ENCODE peak calls at places on chromosome 9, in five cellular contexts. One of them, this sample, is unnamed.

GRCh38 chr9:14591411-14591810 is 101.8 kb downstream of the ZDHHC21 start:
- DNase-seq in fibroblast of lung: no peak
- DNase-seq in GM12865: no peak
- DNase-seq in SJCRH30: no peak
- DNase-seq in A549: no peak
- DNase-seq in this sample: no peak

GRCh38 chr9:135410421-135410820 is 69.2 kb upstream of the PPP1R26 start:
- DNase-seq in fibroblast of lung: no peak
- DNase-seq in GM12865: no peak
- DNase-seq in SJCRH30: no peak
- DNase-seq in A549: no peak
- DNase-seq in this sample: no peak

GRCh38 chr9:134709512-134710270 is 68.1 kb downstream of the COL5A1 start:
- DNase-seq in fibroblast of lung: peak; percentile 77
- DNase-seq in GM12865: no peak
- DNase-seq in SJCRH30: no peak
- DNase-seq in A549: no peak
- DNase-seq in this sample: peak; percentile 57

GRCh38 chr9:4769321-4770080 is 23.2 kb upstream of the RCL1 start:
- DNase-seq in fibroblast of lung: peak; percentile 59
- DNase-seq in GM12865: peak; percentile 35
- DNase-seq in SJCRH30: no peak
- DNase-seq in A549: no peak
- DNase-seq in this sample: no peak

GRCh38 chr9:90092512-90092911 is 487.7 kb downstream of the GADD45G start:
- DNase-seq in fibroblast of lung: no peak
- DNase-seq in GM12865: no peak
- DNase-seq in SJCRH30: no peak
- DNase-seq in A549: no peak
- DNase-seq in this sample: no peak

GRCh38 chr9:126375386-126375785 is 48.8 kb downstream of the MVB12B start:
- DNase-seq in fibroblast of lung: peak; percentile 46
- DNase-seq in GM12865: no peak
- DNase-seq in SJCRH30: no peak
- DNase-seq in A549: no peak
- DNase-seq in this sample: peak; percentile 45

GRCh38 chr9:2132484-2133082 is 117.4 kb downstream of the SMARCA2 start:
- DNase-seq in fibroblast of lung: peak; percentile 24
- DNase-seq in GM12865: no peak
- DNase-seq in SJCRH30: no peak
- DNase-seq in A549: peak; percentile 27
- DNase-seq in this sample: no peak

GRCh38 chr9:135939351-135940265 is 21.6 kb downstream of the UBAC1 start:
- DNase-seq in fibroblast of lung: no peak
- DNase-seq in GM12865: peak; percentile 23
- DNase-seq in SJCRH30: no peak
- DNase-seq in A549: no peak
- DNase-seq in this sample: no peak

GRCh38 chr9:121883281-121884056 is 209.6 kb downstream of the TTLL11 start:
- DNase-seq in fibroblast of lung: peak; percentile 50
- DNase-seq in GM12865: no peak
- DNase-seq in SJCRH30: peak; percentile 28
- DNase-seq in A549: no peak
- DNase-seq in this sample: no peak

GRCh38 chr9:38362912-38363588 is 29.5 kb upstream of the ALDH1B1 start:
- DNase-seq in fibroblast of lung: peak; percentile 79
- DNase-seq in GM12865: peak; percentile 73
- DNase-seq in SJCRH30: peak; percentile 57
- DNase-seq in A549: peak; percentile 72
- DNase-seq in this sample: peak; percentile 64

GRCh38 chr9:129888085-129888808 is 53.0 kb downstream of the USP20 start:
- DNase-seq in fibroblast of lung: no peak
- DNase-seq in GM12865: peak; percentile 99
- DNase-seq in SJCRH30: no peak
- DNase-seq in A549: no peak
- DNase-seq in this sample: no peak

GRCh38 chr9:137320555-137321384 is 18.7 kb upstream of the NRARP start:
- DNase-seq in fibroblast of lung: no peak
- DNase-seq in GM12865: peak; percentile 52
- DNase-seq in SJCRH30: no peak
- DNase-seq in A549: no peak
- DNase-seq in this sample: peak; percentile 26

GRCh38 chr9:72365525-72366256 is 683 bp upstream of the ZFAND5 start:
- DNase-seq in fibroblast of lung: peak; percentile 83
- DNase-seq in GM12865: peak; percentile 89
- DNase-seq in SJCRH30: peak; percentile 84
- DNase-seq in A549: peak; percentile 89
- DNase-seq in this sample: peak; percentile 70

GRCh38 chr9:33172735-33173238 is 5.7 kb upstream of the B4GALT1 start:
- DNase-seq in fibroblast of lung: no peak
- DNase-seq in GM12865: no peak
- DNase-seq in SJCRH30: no peak
- DNase-seq in A549: no peak
- DNase-seq in this sample: no peak

GRCh38 chr9:14180077-14180941 is 133.6 kb downstream of the NFIB start:
- DNase-seq in fibroblast of lung: no peak
- DNase-seq in GM12865: no peak
- DNase-seq in SJCRH30: no peak
- DNase-seq in A549: no peak
- DNase-seq in this sample: no peak

GRCh38 chr9:131585375-131585774 is 40.1 kb downstream of the PRRT1B start:
- DNase-seq in fibroblast of lung: no peak
- DNase-seq in GM12865: peak; percentile 47
- DNase-seq in SJCRH30: no peak
- DNase-seq in A549: no peak
- DNase-seq in this sample: no peak

GRCh38 chr9:108033976-108034964 is 544.7 kb upstream of the KLF4 start:
- DNase-seq in fibroblast of lung: peak; percentile 91
- DNase-seq in GM12865: no peak
- DNase-seq in SJCRH30: no peak
- DNase-seq in A549: no peak
- DNase-seq in this sample: no peak

GRCh38 chr9:73979894-73980264 is 517.3 kb upstream of the RORB start:
- DNase-seq in fibroblast of lung: no peak
- DNase-seq in GM12865: no peak
- DNase-seq in SJCRH30: no peak
- DNase-seq in A549: no peak
- DNase-seq in this sample: no peak

DNA sequence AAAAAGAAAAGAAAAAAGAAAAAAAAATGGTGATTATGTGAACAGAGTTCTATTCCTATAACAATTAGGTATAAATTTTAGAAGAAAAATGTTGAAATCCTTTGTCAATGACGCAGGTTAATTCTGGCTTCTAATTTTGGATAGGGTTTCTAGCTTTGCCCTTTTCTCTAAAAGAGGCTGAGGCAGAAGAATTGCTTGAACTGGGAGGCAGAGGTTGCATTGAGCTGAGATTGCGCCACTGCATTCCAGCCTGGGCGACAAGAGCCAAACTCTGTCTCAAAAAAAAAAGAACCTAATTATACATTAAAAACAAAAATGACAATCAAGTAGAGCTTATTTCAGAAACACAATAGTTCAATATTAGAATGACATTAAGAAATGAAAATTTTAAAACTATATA is 2.9 kb downstream of the STXBP1 start:
- DNase-seq in fibroblast of lung: no peak
- DNase-seq in GM12865: no peak
- DNase-seq in SJCRH30: no peak
- DNase-seq in A549: no peak
- DNase-seq in this sample: no peak
- H3K4me3 ChIP-seq in fibroblast of lung: no peak overlapping the region
- H3K4me3 ChIP-seq in GM12865: no peak overlapping the region
- H3K4me3 ChIP-seq in SJCRH30: no peak overlapping the region
- H3K4me3 ChIP-seq in A549: no peak overlapping the region
- H3K4me3 ChIP-seq in this sample: no peak overlapping the region

GRCh38 chr9:92424340-92424739 is at the start of gene OMD:
- DNase-seq in fibroblast of lung: peak; percentile 14
- DNase-seq in GM12865: no peak
- DNase-seq in SJCRH30: no peak
- DNase-seq in A549: no peak
- DNase-seq in this sample: no peak
- H3K4me3 ChIP-seq in fibroblast of lung: no peak within 1 kb of the TSS
- H3K4me3 ChIP-seq in GM12865: no peak within 1 kb of the TSS
- H3K4me3 ChIP-seq in SJCRH30: no peak within 1 kb of the TSS
- H3K4me3 ChIP-seq in A549: no peak within 1 kb of the TSS
- H3K4me3 ChIP-seq in this sample: no peak within 1 kb of the TSS

GRCh38 chr9:123322771-123323481 is 33.1 kb upstream of the CRB2 start:
- DNase-seq in fibroblast of lung: no peak
- DNase-seq in GM12865: peak; percentile 79
- DNase-seq in SJCRH30: no peak
- DNase-seq in A549: no peak
- DNase-seq in this sample: no peak
- H3K4me3 ChIP-seq in fibroblast of lung: no peak overlapping the region
- H3K4me3 ChIP-seq in GM12865: peak overlapping the region; percentile 17
- H3K4me3 ChIP-seq in SJCRH30: no peak overlapping the region
- H3K4me3 ChIP-seq in A549: no peak overlapping the region
- H3K4me3 ChIP-seq in this sample: no peak overlapping the region

GRCh38 chr9:112245126-112245525 is 70.0 kb upstream of the SUSD1 start:
- DNase-seq in fibroblast of lung: no peak
- DNase-seq in GM12865: no peak
- DNase-seq in SJCRH30: no peak
- DNase-seq in A549: no peak
- DNase-seq in this sample: no peak

GRCh38 chr9:112239708-112240107 is 64.6 kb upstream of the SUSD1 start:
- DNase-seq in fibroblast of lung: no peak
- DNase-seq in GM12865: no peak
- DNase-seq in SJCRH30: no peak
- DNase-seq in A549: no peak
- DNase-seq in this sample: no peak

GRCh38 chr9:112241491-112241890 is 66.4 kb upstream of the SUSD1 start:
- DNase-seq in fibroblast of lung: peak; percentile 53
- DNase-seq in GM12865: no peak
- DNase-seq in SJCRH30: no peak
- DNase-seq in A549: no peak
- DNase-seq in this sample: no peak

GRCh38 chr9:112239284-112239683 is 64.2 kb upstream of the SUSD1 start:
- DNase-seq in fibroblast of lung: no peak
- DNase-seq in GM12865: no peak
- DNase-seq in SJCRH30: no peak
- DNase-seq in A549: no peak
- DNase-seq in this sample: no peak

GRCh38 chr9:112242147-112242804 is 67.2 kb upstream of the SUSD1 start:
- DNase-seq in fibroblast of lung: no peak
- DNase-seq in GM12865: no peak
- DNase-seq in SJCRH30: no peak
- DNase-seq in A549: no peak
- DNase-seq in this sample: no peak
- H3K4me3 ChIP-seq in fibroblast of lung: no peak overlapping the region
- H3K4me3 ChIP-seq in GM12865: no peak overlapping the region
- H3K4me3 ChIP-seq in SJCRH30: no peak overlapping the region
- H3K4me3 ChIP-seq in A549: no peak overlapping the region
- H3K4me3 ChIP-seq in this sample: no peak overlapping the region

GRCh38 chr9:109269839-109270238 is 51.0 kb downstream of the EPB41L4B start:
- DNase-seq in fibroblast of lung: no peak
- DNase-seq in GM12865: no peak
- DNase-seq in SJCRH30: no peak
- DNase-seq in A549: no peak
- DNase-seq in this sample: no peak
- H3K4me3 ChIP-seq in fibroblast of lung: no peak overlapping the region
- H3K4me3 ChIP-seq in GM12865: no peak overlapping the region
- H3K4me3 ChIP-seq in SJCRH30: no peak overlapping the region
- H3K4me3 ChIP-seq in A549: no peak overlapping the region
- H3K4me3 ChIP-seq in this sample: no peak overlapping the region

This sample was measured in BE2C.